ENCODE peak calls at places on chromosomes 12 and 14, in four cellular contexts. U, K, R and O are unnamed samples.

GRCh38 chr12:78118486-78118885 is 287.8 kb downstream of the NAV3 start:
- DNase-seq in K (no peak), U (peak), R (no peak), O (no peak)

GRCh38 chr14:24279301-24280186 is 8.1 kb upstream of the RABGGTA start:
- DNase-seq in U (peak), K (no peak), R (no peak), O (no peak)

GRCh38 chr12:41188841-41189394 is 798 bp downstream of the PDZRN4 start:
- DNase-seq in U (no peak), K (no peak), R (no peak), O (no peak)

GRCh38 chr12:117980621-117981020 is 11.8 kb upstream of the KSR2 start:
- DNase-seq in U (peak), K (no peak), R (peak), O (peak)

GRCh38 chr12:54052745-54053624 is 650 bp upstream of the HOXC4 start:
- DNase-seq in K (no peak), U (peak), R (no peak), O (no peak)

GRCh38 chr12:93127582-93128331 is 198.7 kb upstream of the EEA1 start:
- DNase-seq in K (peak), U (peak), R (peak), O (peak)

GRCh38 chr14:55133416-55133815 is 4.4 kb downstream of the LGALS3 start:
- DNase-seq in R (no peak), U (peak), K (no peak), O (no peak)

GRCh38 chr12:15562263-15562662 is 226.9 kb downstream of the EPS8 start:
- DNase-seq in K (no peak), R (no peak), U (no peak), O (no peak)

GRCh38 chr12:42296503-42297109 is 29.3 kb downstream of the ZCRB1 start:
- DNase-seq in R (no peak), K (no peak), U (peak), O (no peak)

GRCh38 chr14:70754989-70755388 is 54.3 kb downstream of the MAP3K9 start:
- DNase-seq in R (no peak), U (peak), K (peak), O (no peak)

GRCh38 chr14:50064993-50065392 is 51.4 kb downstream of the VCPKMT start:
- DNase-seq in U (peak), K (peak), R (no peak), O (no peak)

GRCh38 chr12:16331998-16332397 is 15.4 kb upstream of the MGST1 start:
- DNase-seq in K (no peak), U (no peak), R (no peak), O (no peak)

GRCh38 chr12:124388679-124389536 is 94.0 kb downstream of the RFLNA start:
- DNase-seq in K (peak), R (no peak), U (peak), O (peak)

GRCh38 chr12:105850103-105850968 is 288.4 kb downstream of the NUAK1 start:
- DNase-seq in R (no peak), K (no peak), U (peak), O (no peak)

GRCh38 chr12:85424581-85425348 is 144.7 kb downstream of the ALX1 start:
- DNase-seq in R (no peak), U (peak), K (no peak), O (no peak)

GRCh38 chr12:19263666-19264065 is 134.1 kb downstream of the PLEKHA5 start:
- DNase-seq in R (no peak), U (no peak), K (no peak), O (no peak)

GRCh38 chr12:101940400-101940950 is 63.1 kb downstream of the DRAM1 start:
- DNase-seq in K (no peak), U (no peak), R (no peak), O (no peak)

GRCh38 chr12:50052964-50053363 is 4.4 kb upstream of the ASIC1 start:
- DNase-seq in R (no peak), U (no peak), K (no peak), O (no peak)

GRCh38 chr12:38895446-38895845 is 9.9 kb downstream of the CPNE8 start:
- DNase-seq in R (no peak), K (no peak), U (no peak), O (no peak)

GRCh38 chr12:38892976-38893375 is 12.4 kb downstream of the CPNE8 start:
- DNase-seq in K (no peak), U (no peak), R (no peak), O (no peak)

GRCh38 chr12:38889297-38889815 is 16.0 kb downstream of the CPNE8 start:
- DNase-seq in R (no peak), K (no peak), U (no peak), O (no peak)

GRCh38 chr12:38890102-38890501 is 15.3 kb downstream of the CPNE8 start:
- DNase-seq in K (no peak), U (no peak), R (no peak), O (no peak)

DNA sequence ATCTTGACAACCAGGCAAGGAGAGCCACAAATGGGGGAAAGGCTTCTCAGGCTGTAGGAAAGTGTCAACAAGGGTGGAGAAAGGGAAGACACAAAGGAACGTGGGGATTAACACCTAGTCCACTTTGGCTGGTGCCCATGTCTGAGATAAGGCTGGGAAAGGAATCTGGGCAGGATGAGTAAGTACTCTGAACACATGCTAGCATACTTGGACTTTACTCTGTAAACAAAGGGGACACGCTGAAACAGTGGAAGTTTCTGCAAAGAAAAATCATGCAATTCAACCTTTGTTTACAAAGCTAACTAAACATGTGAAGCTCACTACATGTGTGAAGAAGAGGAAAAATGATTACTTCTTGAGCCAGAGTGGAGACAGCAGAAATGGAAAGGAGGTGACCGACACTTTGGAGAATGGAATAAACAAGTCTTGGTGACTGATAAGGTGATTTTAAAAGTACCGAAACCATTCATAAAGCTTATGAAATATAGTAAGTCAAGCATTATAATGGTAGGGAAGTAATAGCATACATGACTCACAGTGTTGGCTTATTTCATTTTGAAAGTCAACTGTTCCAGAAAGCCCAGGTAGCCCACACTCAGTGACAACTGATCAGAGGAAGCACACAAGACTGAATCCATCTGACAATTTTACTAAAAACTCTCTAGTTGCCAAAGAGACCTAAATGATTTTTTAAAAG is 13.2 kb downstream of the CPNE8 start:
- DNase-seq in R (no peak), U (peak), K (no peak), O (no peak)
- H3K4me3 ChIP-seq in R (no peak), U (no peak), K (no peak), O (no peak)

GRCh38 chr14:103022669-103023044 is 34.7 kb downstream of the CDC42BPB start:
- DNase-seq in R (no peak), K (no peak), U (peak), O (no peak)
- H3K4me3 ChIP-seq in R (no peak), K (no peak), U (peak), O (no peak)

GRCh38 chr12:122681814-122682213 is 21.3 kb downstream of the HCAR2 start:
- DNase-seq in U (peak), R (peak), K (peak), O (peak)
- H3K4me3 ChIP-seq in U (no peak), R (no peak), K (no peak), O (no peak)

GRCh38 chr12:31476437-31476836 is 114.5 kb downstream of the DENND5B start:
- DNase-seq in K (no peak), U (no peak), R (no peak), O (no peak)

GRCh38 chr12:31471823-31472222 is 119.1 kb downstream of the DENND5B start:
- DNase-seq in K (no peak), R (no peak), U (no peak), O (no peak)

GRCh38 chr12:31477669-31478068 is 113.3 kb downstream of the DENND5B start:
- DNase-seq in R (no peak), U (no peak), K (no peak), O (no peak)

GRCh38 chr12:31478425-31478824 is 112.5 kb downstream of the DENND5B start:
- DNase-seq in U (no peak), K (no peak), R (no peak), O (no peak)

DNA sequence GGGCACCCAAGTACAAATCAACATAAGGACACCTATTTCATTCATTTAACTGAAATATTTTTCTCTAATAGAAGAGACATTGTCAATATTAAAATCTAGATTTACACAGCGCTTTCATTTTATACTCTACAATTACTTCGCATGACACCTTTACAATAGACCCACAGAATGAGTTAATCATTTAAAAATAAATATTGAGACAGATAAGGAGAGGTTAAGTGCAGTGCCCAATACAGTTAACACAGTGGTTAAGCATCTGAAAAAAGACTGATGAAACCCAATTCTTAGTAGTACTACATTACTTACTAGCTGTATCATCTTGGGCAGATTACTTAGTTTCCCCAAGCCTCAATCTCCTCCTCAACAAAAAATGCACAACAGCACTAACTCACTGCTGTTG is 116.2 kb downstream of the DENND5B start:
- DNase-seq in U (no peak), K (no peak), R (no peak), O (no peak)
- H3K4me3 ChIP-seq in U (no peak), K (no peak), R (no peak), O (no peak)

DNA sequence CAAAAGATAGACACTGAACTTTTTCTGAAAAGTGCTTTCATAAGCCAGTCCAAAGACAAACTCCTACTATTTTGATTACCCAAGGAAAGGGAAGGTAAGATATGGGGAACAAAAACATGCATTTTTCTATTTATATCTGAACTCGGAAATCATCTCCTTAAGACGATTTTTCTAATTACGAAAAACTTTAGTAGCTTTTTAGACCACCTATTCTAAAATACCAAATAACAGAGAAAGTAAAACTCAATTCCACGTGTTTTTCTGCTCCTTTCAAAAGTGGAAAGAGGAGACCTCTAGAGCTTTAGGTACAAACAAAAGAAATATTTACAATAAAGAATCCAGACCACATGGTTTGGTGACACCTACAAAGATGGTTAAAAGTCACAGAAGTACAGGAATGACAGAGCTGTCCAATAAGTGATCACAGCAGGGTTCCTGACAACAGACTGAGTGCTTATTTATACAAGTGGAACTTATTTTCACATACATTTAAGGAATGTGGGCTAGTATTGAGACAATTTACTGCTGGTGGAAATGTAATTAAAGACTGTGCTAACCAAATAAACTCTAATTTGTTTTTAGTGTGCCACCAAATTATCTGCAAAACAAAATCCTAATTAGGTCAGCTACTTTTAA is 2.5 kb downstream of the LRIG3 start:
- DNase-seq in K (no peak), U (peak), R (no peak), O (no peak)
- H3K4me3 ChIP-seq in K (peak), U (peak), R (peak), O (peak)

GRCh38 chr12:116142936-116143882 is 134.3 kb downstream of the MED13L start:
- DNase-seq in U (peak), K (no peak), R (no peak), O (no peak)
- H3K4me3 ChIP-seq in U (peak), K (no peak), R (no peak), O (no peak)

GRCh38 chr14:67620217-67620789 is 583 bp downstream of the ARG2 start:
- DNase-seq in K (no peak), U (peak), R (no peak), O (no peak)
- H3K4me3 ChIP-seq in K (peak), U (peak), R (peak), O (peak)

GRCh38 chr14:30559638-30560071 is 697 bp downstream of the G2E3 start:
- DNase-seq in R (no peak), U (peak), K (no peak), O (no peak)

GRCh38 chr14:30553311-30553989 is 5.5 kb upstream of the G2E3 start:
- DNase-seq in U (peak), R (no peak), K (no peak), O (peak)

GRCh38 chr14:30560581-30560980 is 1.6 kb downstream of the G2E3 start:
- DNase-seq in U (no peak), K (no peak), R (no peak), O (no peak)

GRCh38 chr14:30558675-30559555 is at the start of gene G2E3:
- DNase-seq in K (peak), R (no peak), U (peak), O (peak)

DNA sequence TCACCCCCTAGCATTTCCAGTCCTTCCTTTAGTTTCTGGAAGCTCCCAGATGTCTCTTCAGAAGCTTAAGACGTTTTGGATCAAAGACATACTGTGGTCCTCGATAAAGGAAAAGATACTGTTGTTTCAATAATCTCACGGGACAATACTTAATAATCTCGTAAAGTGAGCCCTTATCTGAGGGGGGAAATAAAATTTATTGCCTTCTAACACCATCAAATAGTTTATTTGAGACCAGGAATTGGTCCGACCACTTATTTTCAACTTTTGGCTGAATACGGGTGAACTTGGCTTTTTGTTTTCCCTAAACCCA is 640 bp upstream of the G2E3 start:
- DNase-seq in U (no peak), K (no peak), R (no peak), O (no peak)
- H3K4me3 ChIP-seq in U (peak), K (peak), R (peak), O (peak)